ENCODE peak calls at places on chromosomes 3 and 15, in five cellular contexts. W is dorsolateral prefrontal cortex, A is mammary epithelial cell, Z is neural progenitor cell, H is GM12865. V is an unnamed sample.

GRCh38 chr3:52052831-52053306 is 3.5 kb downstream of the DUSP7 start:
- DNase-seq in A (peak), H (peak), W (peak), Z (peak), V (peak)

GRCh38 chr3:43144811-43145490 is 39.1 kb upstream of the POMGNT2 start:
- DNase-seq in A (no peak), W (no peak), H (no peak), Z (no peak), V (peak)

GRCh38 chr15:89680282-89680873 is 1.2 kb upstream of the PLIN1 start:
- DNase-seq in Z (no peak), W (no peak), H (no peak), A (no peak), V (peak)

GRCh38 chr3:10983219-10983916 is 9.2 kb upstream of the SLC6A1 start:
- DNase-seq in W (no peak), H (peak), A (peak), Z (peak), V (peak)

GRCh38 chr15:89345245-89345644 is 10.6 kb upstream of the POLG start:
- DNase-seq in A (no peak), Z (no peak), W (no peak), H (no peak), V (no peak)

GRCh38 chr3:177317247-177317646 is 120.0 kb upstream of the TBL1XR1 start:
- DNase-seq in W (no peak), Z (no peak), H (no peak), A (no peak), V (no peak)

GRCh38 chr3:195549931-195550519 is 6.9 kb upstream of the PPP1R2 start:
- DNase-seq in H (peak), W (no peak), Z (no peak), A (no peak), V (peak)

GRCh38 chr15:77446840-77447390 is 26.2 kb downstream of the HMG20A start:
- DNase-seq in W (no peak), Z (no peak), H (no peak), A (no peak), V (no peak)

GRCh38 chr3:43165786-43166185 is 59.9 kb upstream of the POMGNT2 start:
- DNase-seq in Z (no peak), W (no peak), H (no peak), A (no peak), V (no peak)

GRCh38 chr3:118943597-118943996 is 91.0 kb downstream of the IGSF11 start:
- DNase-seq in A (no peak), Z (no peak), H (no peak), W (no peak), V (no peak)

GRCh38 chr15:70853855-70854668 is at the start of gene LARP6:
- DNase-seq in A (peak), Z (peak), W (peak), H (peak), V (peak)

GRCh38 chr3:107201146-107201545 is 176.1 kb upstream of the CCDC54 start:
- DNase-seq in W (no peak), Z (no peak), H (no peak), A (peak), V (no peak)

GRCh38 chr3:39752751-39753150 is 56.7 kb upstream of the MYRIP start:
- DNase-seq in H (no peak), W (no peak), Z (no peak), A (peak), V (no peak)

GRCh38 chr3:142987080-142987700 is 14.2 kb upstream of the U2SURP start:
- DNase-seq in Z (peak), W (no peak), H (peak), A (peak), V (peak)

GRCh38 chr15:89673162-89673506 is 6.0 kb downstream of the PLIN1 start:
- DNase-seq in Z (peak), A (no peak), W (no peak), H (peak), V (peak)

GRCh38 chr3:146625117-146625775 is 20.1 kb upstream of the PLSCR5 start:
- DNase-seq in H (no peak), Z (no peak), W (no peak), A (no peak), V (peak)

GRCh38 chr3:45987368-45988099 is 8.1 kb downstream of the FYCO1 start:
- DNase-seq in W (no peak), A (no peak), H (no peak), Z (no peak), V (peak)

GRCh38 chr3:23739536-23739935 is 66.2 kb upstream of the UBE2E1 start:
- DNase-seq in A (peak), Z (no peak), W (no peak), H (no peak), V (peak)

GRCh38 chr3:87488725-87489124 is 212.3 kb upstream of the POU1F1 start:
- DNase-seq in A (no peak), Z (no peak), H (no peak), W (no peak), V (peak)

GRCh38 chr15:78092111-78093041 is at the start of gene SH2D7:
- DNase-seq in Z (no peak), A (no peak), H (no peak), W (no peak), V (no peak)

GRCh38 chr3:184339016-184339415 is 1.6 kb downstream of the FAM131A start:
- DNase-seq in H (no peak), A (no peak), W (no peak), Z (no peak), V (no peak)
- H3K4me3 ChIP-seq in H (no peak), A (no peak), W (peak), Z (peak), V (peak)

GRCh38 chr15:69380100-69380725 is 33.9 kb upstream of the KIF23 start:
- DNase-seq in W (no peak), Z (peak), A (no peak), H (no peak), V (peak)
- TF ChIP-seq CTCF in W (no peak), Z (peak), A (peak), H (no peak), V (peak)

GRCh38 chr3:123884993-123885392 is 861 bp upstream of the MYLK start:
- DNase-seq in A (no peak), H (no peak), Z (no peak), W (no peak), V (no peak)

GRCh38 chr3:123883656-123884257 is 375 bp downstream of the MYLK start:
- DNase-seq in W (no peak), A (peak), Z (peak), H (no peak), V (peak)

GRCh38 chr3:123881771-123882170 is 2.4 kb downstream of the MYLK start:
- DNase-seq in A (no peak), Z (no peak), W (no peak), H (no peak), V (no peak)

GRCh38 chr3:123883111-123883510 is 1.0 kb downstream of the MYLK start:
- DNase-seq in A (peak), H (no peak), W (no peak), Z (no peak), V (no peak)

DNA sequence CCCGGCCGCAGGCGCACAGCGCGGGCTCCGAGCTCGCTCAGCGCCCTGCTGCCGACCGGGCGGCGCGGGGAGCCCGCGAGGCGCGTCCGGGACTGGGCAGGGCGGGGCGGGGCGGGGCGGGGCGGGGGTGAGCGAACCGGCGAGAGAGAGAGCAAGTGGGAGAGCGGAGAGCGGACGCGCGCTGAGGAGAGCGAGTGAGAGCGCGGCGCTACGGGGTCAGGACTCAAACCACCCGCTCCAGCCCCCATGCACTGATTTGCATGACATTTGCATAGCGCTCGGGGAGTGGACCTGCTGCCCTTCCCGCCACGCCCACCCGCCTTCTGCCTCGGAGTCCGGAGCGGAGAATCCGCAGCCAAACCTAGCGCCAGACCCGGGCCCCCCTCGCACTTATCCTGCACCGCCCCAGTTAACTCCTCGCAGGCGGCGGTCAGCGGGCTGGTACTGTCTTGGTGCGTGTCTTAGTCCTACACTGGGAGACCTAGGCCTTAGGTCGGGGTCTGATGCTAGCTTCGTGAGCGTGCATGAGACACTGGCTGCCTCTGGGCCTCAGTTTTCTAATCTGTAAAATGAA is at the start of gene MYLK:
- DNase-seq in Z (peak), W (no peak), A (peak), H (peak), V (peak)
- H3K4me3 ChIP-seq in Z (peak), W (peak), A (peak), H (peak), V (peak)

GRCh38 chr3:172259191-172259590 is 189.1 kb downstream of the GHSR start:
- DNase-seq in W (no peak), A (no peak), H (no peak), Z (no peak), V (peak)

GRCh38 chr3:172261053-172261452 is 187.2 kb downstream of the GHSR start:
- DNase-seq in H (no peak), A (no peak), Z (no peak), W (no peak), V (peak)

GRCh38 chr3:172259726-172260248 is 188.5 kb downstream of the GHSR start:
- DNase-seq in Z (no peak), H (no peak), A (no peak), W (no peak), V (no peak)

GRCh38 chr3:172258616-172259015 is 189.6 kb downstream of the GHSR start:
- DNase-seq in H (no peak), W (no peak), A (no peak), Z (peak), V (peak)

GRCh38 chr3:172260381-172260780 is 187.9 kb downstream of the GHSR start:
- DNase-seq in Z (no peak), A (peak), H (no peak), W (no peak), V (peak)
- TF ChIP-seq CTCF in Z (no peak), A (no peak), H (no peak), W (no peak), V (no peak)

GRCh38 chr15:56244811-56245576 is 1.3 kb upstream of the RFX7 start:
- DNase-seq in H (peak), A (no peak), Z (peak), W (no peak), V (no peak)
- H3K4me3 ChIP-seq in H (peak), A (peak), Z (peak), W (peak), V (peak)

DNA sequence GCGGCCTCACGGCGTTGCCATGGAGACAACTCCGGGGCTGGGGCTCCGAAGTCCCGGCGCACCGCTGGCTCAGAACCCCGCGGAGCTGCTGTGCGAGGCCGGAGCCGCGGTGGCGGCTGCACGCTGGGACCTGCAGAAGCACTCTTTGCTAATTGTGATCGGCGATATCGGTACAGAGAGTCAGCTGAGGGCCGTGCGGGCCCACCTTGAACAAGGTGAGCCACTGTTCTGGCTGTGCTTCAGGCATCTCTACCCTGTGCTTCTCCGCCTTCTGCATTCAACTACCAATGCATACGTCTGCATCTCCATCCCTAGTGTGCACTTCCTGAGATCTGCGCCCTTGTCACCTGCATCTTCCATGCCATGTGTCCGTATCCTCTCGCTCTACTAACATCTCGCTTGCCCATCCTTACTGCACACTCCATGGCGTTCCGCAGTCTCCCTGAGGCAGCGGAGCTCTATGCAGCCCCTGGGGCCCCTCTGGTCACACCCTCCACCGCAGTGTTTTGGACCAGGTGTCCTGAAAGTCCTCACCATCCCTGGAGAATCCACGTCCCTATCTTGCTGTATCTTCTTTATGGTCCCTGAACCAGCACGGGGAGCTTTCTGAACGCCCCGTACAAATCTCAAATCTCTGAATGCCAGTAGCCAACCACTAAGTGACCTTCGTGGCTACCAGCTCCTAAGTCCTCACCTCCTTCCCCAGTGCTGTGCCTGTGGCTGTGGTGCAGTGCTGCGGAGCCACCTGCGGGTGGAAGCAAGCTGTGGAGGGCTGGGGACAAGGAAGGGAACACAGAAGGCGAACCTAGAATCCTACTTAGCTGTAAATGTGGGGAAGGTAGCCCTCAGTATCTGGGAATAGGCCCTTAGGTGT is 6.2 kb upstream of the MAP1A start:
- DNase-seq in Z (peak), H (no peak), W (peak), A (no peak), V (peak)
- TF ChIP-seq CTCF in Z (peak), H (no peak), W (peak), A (peak), V (peak)